ENCODE peak calls at places on chromosome 4, in ten cellular contexts. One of them, this sample, is unnamed.
A peak's percentile ranks its signal among the peaks of the same experiment; 100 is the strongest.

GRCh38 chr4:1870578-1871443 is at the start of gene NSD2:
- DNase-seq in NCI-H2171 treated with DMSO at 0.1 percent for 48 hours: peak; percentile 70
- DNase-seq in H9: peak; percentile 77
- DNase-seq in activated T-cell treated with anti-CD3 and anti-CD28 coated beads for 24 hours: peak; percentile 85
- DNase-seq in glutamatergic neuron: peak; percentile 90
- DNase-seq in ELR: peak; percentile 89
- DNase-seq in mucosa of descending colon: peak; percentile 95
- DNase-seq in ecto neural progenitor cell: peak; percentile 94
- DNase-seq in kidney glomerular epithelial cell: peak; percentile 74
- DNase-seq in AG08396: peak; percentile 98
- DNase-seq in this sample: peak; percentile 76

GRCh38 chr4:93031431-93032098 is 727.8 kb downstream of the GRID2 start:
- DNase-seq in glutamatergic neuron: no peak
- DNase-seq in activated T-cell treated with anti-CD3 and anti-CD28 coated beads for 24 hours: no peak
- DNase-seq in mucosa of descending colon: no peak
- DNase-seq in NCI-H2171 treated with DMSO at 0.1 percent for 48 hours: no peak
- DNase-seq in ecto neural progenitor cell: no peak
- DNase-seq in ELR: no peak
- DNase-seq in AG08396: no peak
- DNase-seq in H9: no peak
- DNase-seq in kidney glomerular epithelial cell: peak; percentile 41
- DNase-seq in this sample: no peak

GRCh38 chr4:123599061-123599919 is 202.7 kb downstream of the SPRY1 start:
- DNase-seq in AG08396: no peak
- DNase-seq in glutamatergic neuron: no peak
- DNase-seq in NCI-H2171 treated with DMSO at 0.1 percent for 48 hours: no peak
- DNase-seq in H9: no peak
- DNase-seq in ecto neural progenitor cell: no peak
- DNase-seq in kidney glomerular epithelial cell: no peak
- DNase-seq in mucosa of descending colon: no peak
- DNase-seq in ELR: no peak
- DNase-seq in activated T-cell treated with anti-CD3 and anti-CD28 coated beads for 24 hours: no peak
- DNase-seq in this sample: no peak

GRCh38 chr4:21366312-21366711 is 582.3 kb downstream of the KCNIP4 start:
- DNase-seq in glutamatergic neuron: no peak
- DNase-seq in AG08396: no peak
- DNase-seq in ELR: no peak
- DNase-seq in NCI-H2171 treated with DMSO at 0.1 percent for 48 hours: no peak
- DNase-seq in H9: peak; percentile 28
- DNase-seq in mucosa of descending colon: no peak
- DNase-seq in kidney glomerular epithelial cell: peak; percentile 49
- DNase-seq in ecto neural progenitor cell: no peak
- DNase-seq in activated T-cell treated with anti-CD3 and anti-CD28 coated beads for 24 hours: no peak
- DNase-seq in this sample: no peak

GRCh38 chr4:83358410-83358809 is 23.8 kb upstream of the HPSE start:
- DNase-seq in glutamatergic neuron: no peak
- DNase-seq in AG08396: peak; percentile 40
- DNase-seq in NCI-H2171 treated with DMSO at 0.1 percent for 48 hours: no peak
- DNase-seq in H9: no peak
- DNase-seq in kidney glomerular epithelial cell: peak; percentile 65
- DNase-seq in ELR: peak; percentile 80
- DNase-seq in ecto neural progenitor cell: no peak
- DNase-seq in activated T-cell treated with anti-CD3 and anti-CD28 coated beads for 24 hours: no peak
- DNase-seq in mucosa of descending colon: no peak
- DNase-seq in this sample: peak; percentile 57

GRCh38 chr4:163663454-163664225 is 169.2 kb downstream of the TMA16 start:
- DNase-seq in AG08396: no peak
- DNase-seq in ecto neural progenitor cell: no peak
- DNase-seq in H9: no peak
- DNase-seq in activated T-cell treated with anti-CD3 and anti-CD28 coated beads for 24 hours: no peak
- DNase-seq in glutamatergic neuron: no peak
- DNase-seq in mucosa of descending colon: no peak
- DNase-seq in kidney glomerular epithelial cell: no peak
- DNase-seq in ELR: no peak
- DNase-seq in NCI-H2171 treated with DMSO at 0.1 percent for 48 hours: no peak
- DNase-seq in this sample: no peak

GRCh38 chr4:26727849-26728248 is 132.8 kb upstream of the STIM2 start:
- DNase-seq in mucosa of descending colon: no peak
- DNase-seq in activated T-cell treated with anti-CD3 and anti-CD28 coated beads for 24 hours: no peak
- DNase-seq in AG08396: no peak
- DNase-seq in ecto neural progenitor cell: no peak
- DNase-seq in NCI-H2171 treated with DMSO at 0.1 percent for 48 hours: no peak
- DNase-seq in H9: no peak
- DNase-seq in glutamatergic neuron: no peak
- DNase-seq in ELR: no peak
- DNase-seq in kidney glomerular epithelial cell: no peak
- DNase-seq in this sample: no peak

GRCh38 chr4:47631161-47631560 is 146.1 kb downstream of the ATP10D start:
- DNase-seq in NCI-H2171 treated with DMSO at 0.1 percent for 48 hours: no peak
- DNase-seq in ELR: no peak
- DNase-seq in mucosa of descending colon: no peak
- DNase-seq in H9: no peak
- DNase-seq in glutamatergic neuron: peak; percentile 65
- DNase-seq in ecto neural progenitor cell: no peak
- DNase-seq in AG08396: no peak
- DNase-seq in activated T-cell treated with anti-CD3 and anti-CD28 coated beads for 24 hours: no peak
- DNase-seq in kidney glomerular epithelial cell: no peak
- DNase-seq in this sample: no peak

GRCh38 chr4:8344387-8344786 is 74.8 kb downstream of the HTRA3 start:
- DNase-seq in ELR: no peak
- DNase-seq in H9: no peak
- DNase-seq in ecto neural progenitor cell: no peak
- DNase-seq in glutamatergic neuron: no peak
- DNase-seq in activated T-cell treated with anti-CD3 and anti-CD28 coated beads for 24 hours: no peak
- DNase-seq in mucosa of descending colon: no peak
- DNase-seq in NCI-H2171 treated with DMSO at 0.1 percent for 48 hours: no peak
- DNase-seq in AG08396: no peak
- DNase-seq in kidney glomerular epithelial cell: no peak
- DNase-seq in this sample: no peak

GRCh38 chr4:170721812-170722373 is 632.1 kb upstream of the AADAT start:
- DNase-seq in kidney glomerular epithelial cell: no peak
- DNase-seq in activated T-cell treated with anti-CD3 and anti-CD28 coated beads for 24 hours: no peak
- DNase-seq in H9: no peak
- DNase-seq in AG08396: no peak
- DNase-seq in glutamatergic neuron: no peak
- DNase-seq in ELR: no peak
- DNase-seq in NCI-H2171 treated with DMSO at 0.1 percent for 48 hours: no peak
- DNase-seq in mucosa of descending colon: no peak
- DNase-seq in ecto neural progenitor cell: no peak
- DNase-seq in this sample: no peak

GRCh38 chr4:6239968-6240367 is 29.7 kb upstream of the WFS1 start:
- DNase-seq in NCI-H2171 treated with DMSO at 0.1 percent for 48 hours: no peak
- DNase-seq in mucosa of descending colon: no peak
- DNase-seq in glutamatergic neuron: peak; percentile 9
- DNase-seq in kidney glomerular epithelial cell: no peak
- DNase-seq in AG08396: no peak
- DNase-seq in H9: no peak
- DNase-seq in activated T-cell treated with anti-CD3 and anti-CD28 coated beads for 24 hours: no peak
- DNase-seq in ELR: no peak
- DNase-seq in ecto neural progenitor cell: no peak
- DNase-seq in this sample: no peak

GRCh38 chr4:168551945-168552695 is 55.3 kb downstream of the PALLD start:
- DNase-seq in AG08396: no peak
- DNase-seq in H9: no peak
- DNase-seq in NCI-H2171 treated with DMSO at 0.1 percent for 48 hours: peak; percentile 16
- DNase-seq in ELR: peak; percentile 63
- DNase-seq in glutamatergic neuron: no peak
- DNase-seq in ecto neural progenitor cell: no peak
- DNase-seq in mucosa of descending colon: no peak
- DNase-seq in kidney glomerular epithelial cell: no peak
- DNase-seq in activated T-cell treated with anti-CD3 and anti-CD28 coated beads for 24 hours: no peak
- DNase-seq in this sample: no peak